ENCODE peak calls at places on chromosomes 13 and 19, in nine cellular contexts. M, B, K, R, C, U, N, V and G are unnamed samples.

GRCh38 chr13:92187378-92187989 is 789.1 kb downstream of the GPC5 start:
- DNase-seq in M (peak; percentile 52), B (no peak), K (no peak), R (no peak), C (no peak), U (peak; percentile 58), N (peak; percentile 44), V (no peak), G (no peak)

GRCh38 chr19:38793186-38793585 is 4.2 kb downstream of the LGALS7B start:
- DNase-seq in M (no peak), B (no peak), K (no peak), R (no peak), C (no peak), U (no peak), N (peak; percentile 16), V (no peak), G (no peak)

GRCh38 chr19:52700673-52701072 is 34.2 kb downstream of the ZNF611 start:
- DNase-seq in M (no peak), B (no peak), K (no peak), R (no peak), C (no peak), U (no peak), N (no peak), V (no peak), G (no peak)

GRCh38 chr13:21917046-21918010 is 246.5 kb downstream of the FGF9 start:
- DNase-seq in M (no peak), B (no peak), K (no peak), R (no peak), C (no peak), U (no peak), N (peak; percentile 24), V (no peak), G (no peak)

GRCh38 chr19:5587661-5588060 is 19.9 kb upstream of the TINCR start:
- DNase-seq in M (no peak), B (no peak), K (no peak), R (no peak), C (no peak), U (no peak), N (no peak), V (peak; percentile 53), G (no peak)

GRCh38 chr13:50080856-50081105 is 65.5 kb downstream of the KCNRG start:
- DNase-seq in M (no peak), B (no peak), K (no peak), R (no peak), C (no peak), U (no peak), N (peak; percentile 70), V (no peak), G (no peak)

GRCh38 chr13:83829800-83830199 is 52.5 kb downstream of the SLITRK1 start:
- DNase-seq in M (no peak), B (no peak), K (no peak), R (no peak), C (no peak), U (no peak), N (no peak), V (no peak), G (no peak)

GRCh38 chr13:113743366-113744195 is 15.4 kb upstream of the TMEM255B start:
- DNase-seq in M (no peak), B (no peak), K (no peak), R (no peak), C (no peak), U (no peak), N (no peak), V (no peak), G (no peak)

GRCh38 chr13:111382877-111383276 is 62.4 kb downstream of the TEX29 start:
- DNase-seq in M (no peak), B (no peak), K (no peak), R (no peak), C (no peak), U (no peak), N (no peak), V (no peak), G (no peak)

GRCh38 chr13:33797622-33798021 is 20.3 kb upstream of the RFC3 start:
- DNase-seq in M (no peak), B (no peak), K (no peak), R (no peak), C (no peak), U (peak; percentile 18), N (peak; percentile 45), V (no peak), G (no peak)

GRCh38 chr13:101795025-101795424 is 342.6 kb downstream of the ITGBL1 start:
- DNase-seq in M (no peak), B (no peak), K (no peak), R (no peak), C (no peak), U (no peak), N (no peak), V (no peak), G (no peak)

GRCh38 chr13:101792189-101792588 is 339.7 kb downstream of the ITGBL1 start:
- DNase-seq in M (no peak), B (no peak), K (no peak), R (no peak), C (no peak), U (no peak), N (no peak), V (no peak), G (no peak)

GRCh38 chr13:101799196-101799595 is 346.7 kb downstream of the ITGBL1 start:
- DNase-seq in M (peak; percentile 5), B (no peak), K (no peak), R (no peak), C (no peak), U (no peak), N (no peak), V (no peak), G (no peak)

DNA sequence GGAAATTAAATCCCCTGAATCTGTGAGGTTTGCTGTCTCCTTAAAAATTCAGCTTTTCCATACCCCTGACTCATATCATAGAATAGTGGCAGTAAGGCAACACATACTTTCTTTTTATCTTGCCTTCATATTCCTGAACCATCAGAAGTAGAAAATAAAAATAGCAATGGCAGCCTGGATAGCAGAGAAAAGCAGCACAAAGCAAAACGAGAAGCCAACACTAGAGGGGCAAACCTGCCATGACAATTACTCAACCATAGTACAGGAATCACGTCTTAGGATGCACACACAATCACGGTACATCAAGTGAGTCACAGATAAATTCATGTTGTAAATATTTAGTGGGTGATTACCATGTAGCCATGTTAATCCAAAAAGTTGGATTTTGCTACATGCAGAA is 343.0 kb downstream of the ITGBL1 start:
- DNase-seq in M (no peak), B (no peak), K (no peak), R (no peak), C (no peak), U (no peak), N (no peak), V (no peak), G (no peak)
- H3K4me3 ChIP-seq in M (no peak overlapping the region), B (no peak overlapping the region), K (no peak overlapping the region), R (no peak overlapping the region), C (no peak overlapping the region), U (no peak overlapping the region), N (no peak overlapping the region), V (no peak overlapping the region), G (no peak overlapping the region)

GRCh38 chr19:58227964-58228583 is 640 bp upstream of the ZNF544 start:
- DNase-seq in M (peak; percentile 7), B (no peak), K (no peak), R (no peak), C (no peak), U (no peak), N (no peak), V (no peak), G (no peak)

GRCh38 chr19:58228584-58229254 is at the start of gene ZNF544:
- DNase-seq in M (peak; percentile 82), B (peak; percentile 88), K (peak; percentile 69), R (peak; percentile 73), C (no peak), U (peak; percentile 82), N (peak; percentile 91), V (peak; percentile 65), G (peak; percentile 85)

GRCh38 chr19:58229255-58229639 is 533 bp downstream of the ZNF544 start:
- DNase-seq in M (peak; percentile 65), B (no peak), K (no peak), R (no peak), C (no peak), U (peak; percentile 26), N (peak; percentile 65), V (no peak), G (peak; percentile 56)
- H3K27ac ChIP-seq in M (peak overlapping the region; percentile 81), B (peak overlapping the region; percentile 82), K (no peak overlapping the region), R (peak overlapping the region; percentile 87), C (no peak overlapping the region), U (peak overlapping the region; percentile 13), N (no peak overlapping the region), V (peak overlapping the region; percentile 76), G (no peak overlapping the region)

DNA sequence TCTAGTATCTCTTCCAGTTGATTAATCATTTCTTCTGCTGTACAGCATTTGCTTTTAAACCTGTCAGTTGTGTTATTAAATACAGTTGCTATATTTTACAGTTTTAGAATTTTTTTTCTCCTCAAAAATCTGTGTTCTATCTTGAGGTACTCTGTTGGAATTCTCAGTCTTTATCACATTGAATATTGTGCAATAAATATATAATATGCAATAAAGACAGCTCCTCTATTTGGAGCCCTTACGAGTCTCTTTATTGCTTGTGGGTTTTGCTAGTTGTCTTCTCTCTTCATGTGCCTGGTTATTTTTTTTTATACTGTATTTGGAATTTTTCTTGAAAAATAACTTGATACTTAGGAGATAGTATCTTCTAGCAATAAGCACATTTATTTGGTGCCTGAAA is 51.7 kb downstream of the CDK8 start:
- DNase-seq in M (no peak), B (no peak), K (no peak), R (no peak), C (no peak), U (no peak), N (no peak), V (no peak), G (no peak)
- H3K4me3 ChIP-seq in M (no peak overlapping the region), B (no peak overlapping the region), K (no peak overlapping the region), R (no peak overlapping the region), C (no peak overlapping the region), U (no peak overlapping the region), N (no peak overlapping the region), V (no peak overlapping the region), G (no peak overlapping the region)

DNA sequence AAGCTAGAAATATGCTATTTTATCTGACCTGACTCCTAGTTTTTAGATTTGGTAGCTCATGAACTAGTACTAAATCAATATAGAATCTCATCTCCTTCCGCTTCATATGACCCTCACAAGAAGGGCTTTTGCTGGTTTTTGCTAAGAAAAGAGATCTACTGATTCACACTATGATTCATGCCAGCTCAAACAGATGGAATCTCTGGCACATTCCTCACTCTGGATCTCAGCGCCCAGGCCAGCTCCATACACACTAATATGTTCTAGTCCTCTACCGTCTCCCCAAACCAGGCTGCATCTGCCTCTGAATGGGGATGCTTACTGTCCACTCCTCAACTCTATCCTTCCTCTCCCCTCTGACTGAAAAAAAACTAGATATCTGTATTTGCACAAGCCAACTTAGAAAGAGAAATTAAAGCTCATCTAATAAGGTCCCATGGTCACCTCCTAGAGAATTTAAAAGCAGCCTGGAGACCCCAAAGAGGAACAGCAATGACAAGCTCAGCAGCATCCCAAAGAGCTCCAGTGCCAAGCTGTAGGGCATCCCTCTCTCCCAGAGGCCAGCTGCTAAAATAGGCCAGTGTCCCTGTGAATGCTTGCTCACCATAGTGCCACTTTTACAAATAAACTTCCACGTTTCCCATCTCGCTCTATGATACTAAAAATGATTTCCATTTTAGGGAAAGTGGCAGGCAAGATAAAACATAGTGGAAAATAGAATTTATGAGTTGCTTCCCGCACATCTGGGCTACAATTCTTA is 74.9 kb downstream of the LHFPL6 start:
- DNase-seq in M (no peak), B (peak; percentile 63), K (no peak), R (no peak), C (no peak), U (peak; percentile 86), N (peak; percentile 97), V (no peak), G (no peak)
- H3K27ac ChIP-seq in M (no peak overlapping the region), B (no peak overlapping the region), K (no peak overlapping the region), R (no peak overlapping the region), C (no peak overlapping the region), U (peak overlapping the region; percentile 91), N (peak overlapping the region; percentile 77), V (no peak overlapping the region), G (no peak overlapping the region)